ENCODE peak calls at places on chromosomes 6 and 20, in four cellular contexts. D, B, W and R are unnamed samples.

GRCh38 chr20:32792316-32792715 is 27.4 kb upstream of the MAPRE1 start:
- DNase-seq in D (no peak), B (no peak), W (no peak), R (no peak)

GRCh38 chr6:88166901-88167624 is 916 bp upstream of the CNR1 start:
- DNase-seq in D (peak; percentile 82), B (no peak), W (no peak), R (no peak)

GRCh38 chr6:160327981-160328380 is 20.2 kb upstream of the SLC22A3 start:
- DNase-seq in D (no peak), B (no peak), W (no peak), R (no peak)

GRCh38 chr6:150934380-150934779 is 68.9 kb downstream of the MTHFD1L start:
- DNase-seq in D (no peak), B (no peak), W (no peak), R (no peak)

GRCh38 chr6:33861722-33862121 is 57.9 kb upstream of the MLN start:
- DNase-seq in D (no peak), B (no peak), W (no peak), R (no peak)

GRCh38 chr20:5085380-5085779 is 34.4 kb downstream of the PCNA start:
- DNase-seq in D (peak; percentile 80), B (no peak), W (no peak), R (peak; percentile 30)

GRCh38 chr6:112408522-112408921 is 61.4 kb downstream of the RFPL4B start:
- DNase-seq in D (no peak), B (no peak), W (no peak), R (no peak)

GRCh38 chr6:90078513-90079289 is 184.4 kb downstream of the GJA10 start:
- DNase-seq in D (no peak), B (no peak), W (no peak), R (no peak)

DNA sequence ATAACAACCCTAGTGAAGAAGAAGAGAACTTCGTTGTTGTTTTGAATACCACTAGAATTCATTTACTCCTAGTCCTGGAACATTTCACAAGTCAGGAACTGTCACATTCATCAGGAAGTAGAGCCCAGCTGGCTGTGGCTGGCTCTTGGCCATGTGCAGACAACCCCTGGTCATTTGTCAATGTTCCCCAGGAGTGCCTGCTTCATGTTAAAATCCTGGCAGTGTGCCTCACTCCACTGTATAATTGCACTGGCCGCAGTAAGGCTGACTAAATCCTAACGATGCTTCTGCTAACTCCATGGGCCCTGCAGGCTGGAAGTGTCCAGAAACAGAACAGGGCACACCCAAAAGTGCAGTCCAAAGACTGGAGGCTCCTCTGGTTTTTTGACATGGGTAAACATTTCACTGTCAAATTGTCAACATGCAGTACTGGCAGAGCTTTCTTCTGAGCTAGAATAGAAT is 41.5 kb upstream of the ADGRF1 start:
- DNase-seq in D (peak; percentile 82), B (peak; percentile 86), W (peak; percentile 68), R (peak; percentile 88)
- H3K27ac ChIP-seq in D (peak overlapping the region; percentile 65), B (peak overlapping the region; percentile 30), W (peak overlapping the region; percentile 53), R (no peak overlapping the region)

DNA sequence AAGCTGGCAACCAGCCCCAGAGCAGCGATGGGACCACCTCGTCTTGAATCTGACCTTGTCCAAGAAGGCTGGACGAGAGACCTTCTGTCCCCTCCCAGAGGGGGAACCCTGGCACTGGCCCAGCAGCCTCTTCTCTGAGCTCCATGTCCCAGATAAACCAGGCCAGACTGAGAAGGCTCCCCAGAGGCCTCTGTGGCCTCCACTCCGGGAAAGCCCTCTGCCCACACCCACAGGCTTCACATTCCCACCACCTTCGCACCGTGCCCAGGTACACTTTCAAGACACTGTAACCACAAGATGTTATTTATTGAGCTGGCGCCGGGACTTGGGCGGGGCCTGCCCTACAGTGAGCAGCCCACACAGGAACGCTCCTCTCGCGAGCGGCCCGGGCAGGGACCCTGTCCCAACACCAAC is 33.2 kb downstream of the ADA start:
- DNase-seq in D (peak; percentile 77), B (no peak), W (peak; percentile 57), R (no peak)
- H3K27ac ChIP-seq in D (no peak overlapping the region), B (peak overlapping the region; percentile 5), W (peak overlapping the region; percentile 10), R (no peak overlapping the region)

GRCh38 chr6:83431545-83432165 is 804 bp upstream of the ME1 start:
- DNase-seq in D (no peak), B (no peak), W (peak; percentile 85), R (no peak)

GRCh38 chr6:83429269-83429668 is 1.6 kb downstream of the ME1 start:
- DNase-seq in D (no peak), B (no peak), W (no peak), R (no peak)

GRCh38 chr6:83432626-83433025 is 1.8 kb upstream of the ME1 start:
- DNase-seq in D (no peak), B (no peak), W (no peak), R (no peak)

GRCh38 chr6:83430606-83431544 is at the start of gene ME1:
- DNase-seq in D (peak; percentile 89), B (peak; percentile 80), W (peak; percentile 87), R (peak; percentile 82)

DNA sequence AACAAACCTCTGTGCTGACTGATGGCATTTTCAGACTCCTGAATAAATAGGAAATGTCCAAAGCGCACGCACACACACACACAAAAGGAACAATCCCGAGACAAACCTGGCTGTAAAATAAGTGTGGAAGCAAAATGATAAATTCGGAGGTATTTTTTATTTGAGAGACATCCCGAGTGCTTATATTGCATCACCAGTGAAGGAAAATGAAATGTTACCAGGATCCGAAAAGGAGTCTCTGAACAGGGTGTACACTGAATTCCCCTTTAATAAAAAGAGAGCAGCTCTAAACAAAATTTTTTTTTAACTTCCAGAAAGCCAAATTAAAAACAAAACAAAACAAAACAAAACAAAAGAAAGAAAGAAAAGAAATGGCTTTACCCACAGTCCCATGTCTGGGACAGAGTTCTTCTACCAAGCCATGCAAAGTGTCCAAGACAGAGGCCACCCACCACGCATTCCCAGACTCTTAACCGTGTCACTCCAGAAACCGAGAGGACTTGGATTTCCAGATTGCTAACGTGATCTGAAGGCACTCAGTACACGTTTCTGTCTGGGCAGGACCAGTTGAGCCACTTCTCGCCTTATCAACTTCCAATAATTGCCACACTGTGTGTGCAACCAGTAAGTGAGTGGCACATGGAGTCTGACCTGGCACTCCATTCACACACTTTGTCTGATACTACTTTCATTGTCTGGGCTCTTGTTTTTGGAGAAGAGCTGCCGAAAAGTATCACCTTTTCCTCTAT is 820 bp downstream of the ME1 start:
- DNase-seq in D (no peak), B (peak; percentile 43), W (no peak), R (peak; percentile 55)
- H3K27ac ChIP-seq in D (peak overlapping the region; percentile 49), B (peak overlapping the region; percentile 83), W (peak overlapping the region; percentile 81), R (peak overlapping the region; percentile 90)

GRCh38 chr20:46568570-46569129 is 18.2 kb upstream of the OCSTAMP start:
- DNase-seq in D (peak; percentile 80), B (peak; percentile 58), W (peak; percentile 60), R (peak; percentile 78)
- H3K27ac ChIP-seq in D (no peak overlapping the region), B (no peak overlapping the region), W (no peak overlapping the region), R (no peak overlapping the region)

DNA sequence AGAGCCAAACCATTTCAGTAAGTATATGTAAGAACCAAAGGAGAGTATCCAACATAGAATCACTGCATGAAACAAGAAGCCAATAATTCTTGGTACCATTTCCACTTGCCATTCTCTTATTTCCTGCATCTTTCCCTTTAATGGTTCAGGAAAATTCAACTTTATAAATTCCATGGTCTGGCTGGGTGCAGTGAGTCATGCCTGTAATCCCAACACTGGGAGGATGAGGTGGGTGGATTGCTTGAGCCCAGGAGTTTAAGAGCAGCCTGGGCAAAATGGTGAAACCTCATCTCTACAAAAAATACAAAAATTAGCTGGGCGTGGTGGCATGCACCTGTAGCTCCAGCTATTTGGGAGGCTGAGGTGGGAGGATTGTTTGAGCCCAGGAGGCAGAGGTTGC is 21.2 kb downstream of the NHLRC1 start:
- DNase-seq in D (no peak), B (no peak), W (no peak), R (no peak)
- H3K27ac ChIP-seq in D (no peak overlapping the region), B (no peak overlapping the region), W (no peak overlapping the region), R (no peak overlapping the region)